ENCODE peak calls at places on chromosomes 4 and X, in four cellular contexts. I is hepatocyte; Q is cardiac muscle cell; H is CD8-positive, alpha-beta memory T cell. T is an unnamed sample. For H3K36me3, the result is how much of the 10 kb centered on the place peaks cover.

GRCh38 chrX:14718403-14718802 is 154.5 kb downstream of the FANCB start:
- DNase-seq in I (no peak), Q (no peak), H (no peak), T (peak)

GRCh38 chr4:38857354-38858096 is 908 bp upstream of the TLR6 start:
- DNase-seq in I (peak), Q (no peak), H (no peak), T (peak)

GRCh38 chr4:52028970-52029369 is 8.8 kb upstream of the LRRC66 start:
- DNase-seq in I (no peak), Q (no peak), H (no peak), T (peak)

GRCh38 chrX:100685284-100685996 is 41.4 kb downstream of the SRPX2 start:
- DNase-seq in I (peak), Q (peak), H (peak), T (peak)

GRCh38 chrX:47579537-47579936 is 2.7 kb upstream of the TIMP1 start:
- DNase-seq in I (peak), Q (no peak), H (no peak), T (peak)

GRCh38 chrX:112266136-112266535 is 183.6 kb upstream of the TRPC5 start:
- DNase-seq in I (no peak), Q (no peak), H (no peak), T (no peak)

GRCh38 chr4:148444296-148445070 is 2.3 kb upstream of the NR3C2 start:
- DNase-seq in I (peak), Q (peak), H (peak), T (no peak)

GRCh38 chrX:3939967-3940610 is 226.6 kb upstream of the PRKX start:
- DNase-seq in I (peak), Q (peak), H (no peak), T (peak)

GRCh38 chrX:24034485-24034884 is 7.5 kb upstream of the KLHL15 start:
- DNase-seq in I (no peak), Q (no peak), H (no peak), T (no peak)

GRCh38 chr4:45241976-45242375 is 515.6 kb upstream of the GNPDA2 start:
- DNase-seq in I (no peak), Q (no peak), H (no peak), T (no peak)

GRCh38 chr4:171007618-171008390 is 805.4 kb upstream of the GALNTL6 start:
- DNase-seq in I (no peak), Q (no peak), H (no peak), T (no peak)

GRCh38 chr4:164440196-164440595 is 313.7 kb upstream of the SMIM31 start:
- DNase-seq in I (no peak), Q (no peak), H (no peak), T (peak)

GRCh38 chr4:145878501-145879435 is 59.9 kb downstream of the ZNF827 start:
- DNase-seq in I (no peak), Q (no peak), H (no peak), T (peak)

GRCh38 chr4:88592600-88593448 is 544 bp downstream of the HERC3 start:
- DNase-seq in I (peak), Q (peak), H (peak), T (peak)

GRCh38 chrX:123818243-123818642 is 41.6 kb upstream of the XIAP start:
- DNase-seq in I (peak), Q (no peak), H (no peak), T (peak)

GRCh38 chr4:40194602-40195161 is 2.1 kb upstream of the RHOH start:
- DNase-seq in I (peak), Q (no peak), H (peak), T (peak)

GRCh38 chr4:140152760-140153418 is 1.1 kb downstream of the MAML3 start:
- DNase-seq in I (peak), Q (peak), H (peak), T (peak)

GRCh38 chrX:125622899-125623298 is 303.2 kb downstream of the TEX13C start:
- DNase-seq in I (no peak), Q (no peak), H (no peak), T (no peak)

GRCh38 chrX:54280466-54280865 is 77.4 kb downstream of the WNK3 start:
- DNase-seq in I (no peak), Q (no peak), H (no peak), T (no peak)

GRCh38 chr4:153243464-153243863 is 39.2 kb downstream of the TRIM2 start:
- DNase-seq in I (no peak), Q (no peak), H (no peak), T (no peak)

GRCh38 chrX:21963226-21963625 is 22.7 kb downstream of the SMS start:
- DNase-seq in I (no peak), Q (no peak), H (no peak), T (no peak)

GRCh38 chrX:10681167-10681566 is 60.8 kb upstream of the MID1 start:
- DNase-seq in I (no peak), Q (no peak), H (no peak), T (no peak)

GRCh38 chr4:139245590-139245989 is 34.4 kb downstream of the MGARP start:
- DNase-seq in I (no peak), Q (no peak), H (no peak), T (no peak)

GRCh38 chr4:182338059-182338458 is 94.9 kb downstream of the TENM3 start:
- DNase-seq in I (no peak), Q (no peak), H (no peak), T (peak)

GRCh38 chrX:152905081-152905420 is 7.2 kb downstream of the ZNF185 start:
- DNase-seq in I (no peak), Q (no peak), H (no peak), T (no peak)

GRCh38 chr4:44446191-44446590 is 2.4 kb downstream of the KCTD8 start:
- DNase-seq in I (no peak), Q (no peak), H (no peak), T (no peak)

GRCh38 chr4:636628-636950 is 11.2 kb downstream of the PDE6B start:
- DNase-seq in I (no peak), Q (no peak), H (no peak), T (no peak)

GRCh38 chrX:7086384-7086783 is 61.1 kb upstream of the STS start:
- DNase-seq in I (no peak), Q (no peak), H (no peak), T (no peak)

GRCh38 chr4:53563824-53564223 is 27.5 kb downstream of the LNX1 start:
- DNase-seq in I (no peak), Q (no peak), H (no peak), T (peak)

GRCh38 chrX:17743913-17744312 is 6.6 kb downstream of the SCML1 start:
- DNase-seq in I (no peak), Q (no peak), H (no peak), T (no peak)

GRCh38 chr4:124295413-124295812 is 417.1 kb downstream of the ANKRD50 start:
- DNase-seq in I (no peak), Q (no peak), H (no peak), T (no peak)

GRCh38 chr4:17502764-17503163 is 9.1 kb downstream of the QDPR start:
- DNase-seq in I (no peak), Q (no peak), H (no peak), T (no peak)

GRCh38 chr4:40722576-40723161 is 27.1 kb upstream of the NSUN7 start:
- DNase-seq in I (peak), Q (no peak), H (no peak), T (no peak)

GRCh38 chr4:13523591-13524503 is 20.5 kb downstream of the NKX3-2 start:
- DNase-seq in I (no peak), Q (no peak), H (no peak), T (no peak)

GRCh38 chr4:177901786-177902185 is 459.5 kb upstream of the AGA start:
- DNase-seq in I (no peak), Q (no peak), H (no peak), T (no peak)

GRCh38 chrX:17860179-17860780 is 818 bp downstream of the RAI2 start:
- DNase-seq in I (no peak), Q (peak), H (no peak), T (no peak)

GRCh38 chrX:54817220-54817820 is 9.8 kb downstream of the MAGED2 start:
- DNase-seq in I (peak), Q (no peak), H (no peak), T (no peak)

DNA sequence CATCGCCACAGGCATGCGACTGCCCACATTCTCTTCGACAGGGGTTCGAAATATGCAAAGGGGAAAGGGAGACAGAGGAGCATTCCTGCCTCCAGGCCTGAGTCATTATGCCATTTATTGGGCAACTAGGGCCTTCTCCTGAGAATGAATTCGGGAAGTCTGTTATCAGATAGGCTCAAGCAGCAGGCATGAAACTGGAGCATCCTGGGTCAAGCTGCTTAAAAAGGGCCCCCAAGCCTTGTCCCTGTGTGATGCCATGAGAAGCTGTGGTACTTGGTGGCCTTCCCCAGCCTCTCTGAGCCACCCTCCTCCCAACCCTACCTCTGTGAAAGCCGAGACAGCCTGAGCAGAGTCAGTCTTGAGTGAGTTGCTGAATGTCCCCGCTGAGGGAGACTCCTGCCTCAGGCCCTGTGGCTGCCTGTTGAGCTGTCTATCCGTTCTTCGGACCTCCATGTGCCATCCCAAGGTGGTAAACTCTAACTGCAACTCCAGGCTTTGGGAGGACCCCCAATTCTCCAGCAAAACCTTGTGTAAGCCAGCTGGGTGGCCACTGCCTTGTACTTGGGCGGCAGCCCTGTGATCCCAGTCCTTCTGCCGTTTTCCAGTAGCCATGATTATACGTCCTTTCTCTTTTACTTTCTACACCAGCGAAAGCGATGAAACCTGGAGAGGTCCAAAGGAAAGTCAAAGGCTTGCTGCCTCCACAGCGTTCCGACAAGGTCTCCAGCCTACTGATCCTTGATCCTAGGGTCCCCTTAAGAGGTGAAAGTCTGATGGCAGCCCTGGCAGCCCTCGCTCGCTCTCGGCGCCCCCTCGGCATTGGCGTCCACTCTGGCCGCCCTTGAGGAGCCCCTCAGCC is 37.7 kb downstream of the NBDY start:
- DNase-seq in I (no peak), Q (no peak), H (no peak), T (peak)
- H3K4me3 ChIP-seq in I (no peak), Q (no peak), H (no peak), T (no peak)

GRCh38 chr4:3221996-3222395 is 27.0 kb upstream of the MSANTD1 start:
- DNase-seq in I (no peak), Q (no peak), H (no peak), T (no peak)

GRCh38 chr4:3218824-3219760 is 29.9 kb upstream of the MSANTD1 start:
- DNase-seq in I (no peak), Q (no peak), H (no peak), T (no peak)

GRCh38 chr4:3219761-3220481 is 29.0 kb upstream of the MSANTD1 start:
- DNase-seq in I (no peak), Q (no peak), H (no peak), T (no peak)

GRCh38 chr4:3223346-3223745 is 25.6 kb upstream of the MSANTD1 start:
- DNase-seq in I (no peak), Q (no peak), H (no peak), T (no peak)

GRCh38 chr4:3220586-3221494 is 28.1 kb upstream of the MSANTD1 start:
- DNase-seq in I (no peak), Q (no peak), H (no peak), T (no peak)
- H3K36me3 ChIP-seq in I (under half), Q (under half), H (half or more), T (half or more)

GRCh38 chr4:143337600-143338287 is 1.1 kb downstream of the GAB1 start:
- DNase-seq in I (peak), Q (peak), H (no peak), T (peak)

GRCh38 chr4:143335979-143336827 is 473 bp upstream of the GAB1 start:
- DNase-seq in I (peak), Q (peak), H (no peak), T (peak)

GRCh38 chr4:143339497-143339896 is 2.8 kb downstream of the GAB1 start:
- DNase-seq in I (no peak), Q (no peak), H (no peak), T (no peak)

GRCh38 chr4:143336828-143337599 is at the start of gene GAB1:
- DNase-seq in I (peak), Q (peak), H (no peak), T (peak)

GRCh38 chr4:143338313-143338712 is 1.6 kb downstream of the GAB1 start:
- DNase-seq in I (no peak), Q (no peak), H (no peak), T (no peak)
- H3K27ac ChIP-seq in I (peak), Q (no peak), H (no peak), T (no peak)

GRCh38 chr4:4865705-4866123 is 6.2 kb downstream of the MSX1 start:
- DNase-seq in I (no peak), Q (no peak), H (no peak), T (no peak)
- H3K4me3 ChIP-seq in I (no peak), Q (peak), H (no peak), T (no peak)

GRCh38 chr4:6824071-6824470 is 41.5 kb downstream of the KIAA0232 start:
- DNase-seq in I (no peak), Q (no peak), H (no peak), T (peak)

GRCh38 chr4:6826781-6827508 is 44.4 kb downstream of the KIAA0232 start:
- DNase-seq in I (no peak), Q (no peak), H (no peak), T (no peak)

GRCh38 chr4:6825403-6825802 is 42.9 kb downstream of the KIAA0232 start:
- DNase-seq in I (no peak), Q (no peak), H (no peak), T (no peak)

GRCh38 chr4:6829077-6829476 is 46.5 kb downstream of the KIAA0232 start:
- DNase-seq in I (no peak), Q (no peak), H (no peak), T (no peak)

GRCh38 chr4:6824772-6825402 is 42.4 kb downstream of the KIAA0232 start:
- DNase-seq in I (no peak), Q (no peak), H (no peak), T (no peak)
- H3K36me3 ChIP-seq in I (under half), Q (under half), H (under half), T (under half)

DNA sequence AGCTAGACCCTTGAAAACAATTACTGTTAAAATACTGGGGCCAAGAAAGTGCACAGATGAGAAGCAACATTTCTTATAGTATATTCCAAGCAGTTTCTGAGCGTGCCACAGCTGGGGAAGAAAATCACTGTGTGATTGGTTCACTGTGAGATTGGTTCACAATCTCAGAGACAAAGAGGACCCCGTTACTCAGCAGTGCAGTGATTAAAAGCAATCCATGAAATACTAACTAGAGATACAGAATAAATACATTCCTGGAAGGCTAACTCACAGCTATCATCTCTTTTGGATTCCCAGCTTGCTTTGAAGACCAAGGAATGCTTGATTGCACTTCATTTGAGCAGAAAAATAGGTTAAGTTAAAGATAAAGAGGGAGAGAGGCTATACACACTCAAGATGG is 132.1 kb upstream of the RAPGEF2 start:
- DNase-seq in I (no peak), Q (no peak), H (no peak), T (no peak)
- H3K27ac ChIP-seq in I (no peak), Q (no peak), H (no peak), T (no peak)

GRCh38 chrX:107630031-107630689 is 1.9 kb downstream of the PRPS1 start:
- DNase-seq in I (no peak), Q (no peak), H (no peak), T (no peak)
- H3K4me3 ChIP-seq in I (peak), Q (peak), H (peak), T (peak)